ENCODE peak calls at places on chromosomes 5 and 9, in six cellular contexts. H, W, Z, M, B and C are unnamed samples.

GRCh38 chr9:16575142-16575877 is 295.2 kb downstream of the BNC2 start:
- DNase-seq in H (no peak), W (peak), Z (no peak), M (peak), B (no peak), C (no peak)

GRCh38 chr5:110288766-110289165 is 437.7 kb downstream of the TMEM232 start:
- DNase-seq in H (peak), W (no peak), Z (no peak), M (peak), B (no peak), C (peak)

GRCh38 chr5:10678236-10678635 is 82.8 kb downstream of the DAP start:
- DNase-seq in H (peak), W (no peak), Z (no peak), M (peak), B (no peak), C (no peak)

GRCh38 chr5:108763222-108763864 is 15.6 kb downstream of the FER start:
- DNase-seq in H (no peak), W (no peak), Z (no peak), M (no peak), B (no peak), C (no peak)

GRCh38 chr9:130120207-130120587 is 52.0 kb upstream of the NCS1 start:
- DNase-seq in H (no peak), W (no peak), Z (no peak), M (no peak), B (no peak), C (no peak)

GRCh38 chr9:35905912-35906679 is at the start of gene HRCT1:
- DNase-seq in H (peak), W (no peak), Z (no peak), M (peak), B (peak), C (no peak)

GRCh38 chr5:851553-851952 is 767 bp upstream of the ZDHHC11 start:
- DNase-seq in H (no peak), W (no peak), Z (no peak), M (no peak), B (no peak), C (no peak)

GRCh38 chr5:137613554-137614265 is 114.6 kb upstream of the SPOCK1 start:
- DNase-seq in H (no peak), W (no peak), Z (no peak), M (peak), B (peak), C (no peak)

GRCh38 chr5:136309376-136309775 is 56.0 kb downstream of the TRPC7 start:
- DNase-seq in H (peak), W (no peak), Z (no peak), M (no peak), B (no peak), C (no peak)

GRCh38 chr9:89218040-89218928 is 39.7 kb upstream of the SHC3 start:
- DNase-seq in H (peak), W (peak), Z (no peak), M (peak), B (no peak), C (no peak)

GRCh38 chr5:10420926-10421325 is 20.8 kb upstream of the ROPN1L start:
- DNase-seq in H (peak), W (no peak), Z (no peak), M (peak), B (peak), C (no peak)

GRCh38 chr9:93520523-93520922 is 55.9 kb upstream of the PHF2 start:
- DNase-seq in H (no peak), W (no peak), Z (peak), M (no peak), B (no peak), C (no peak)

GRCh38 chr5:2071562-2071961 is 188.8 kb upstream of the IRX4 start:
- DNase-seq in H (no peak), W (no peak), Z (no peak), M (no peak), B (no peak), C (no peak)

GRCh38 chr5:34487202-34487879 is 168.8 kb upstream of the RAI14 start:
- DNase-seq in H (peak), W (no peak), Z (no peak), M (peak), B (peak), C (no peak)

GRCh38 chr5:36422957-36423356 is 121.3 kb upstream of the RANBP3L start:
- DNase-seq in H (peak), W (no peak), Z (no peak), M (peak), B (no peak), C (no peak)

GRCh38 chr5:113330533-113331200 is 104.1 kb downstream of the TSSK1B start:
- DNase-seq in H (peak), W (peak), Z (peak), M (peak), B (peak), C (peak)
- H3K4me2 ChIP-seq in H (peak), W (no peak), Z (peak), M (peak), B (peak), C (peak)

GRCh38 chr5:173808079-173808808 is 79.9 kb upstream of the CPEB4 start:
- DNase-seq in H (no peak), W (no peak), Z (no peak), M (no peak), B (no peak), C (no peak)
- H2AFZ ChIP-seq in H (no peak), W (no peak), Z (no peak), M (no peak), B (peak), C (no peak)

DNA sequence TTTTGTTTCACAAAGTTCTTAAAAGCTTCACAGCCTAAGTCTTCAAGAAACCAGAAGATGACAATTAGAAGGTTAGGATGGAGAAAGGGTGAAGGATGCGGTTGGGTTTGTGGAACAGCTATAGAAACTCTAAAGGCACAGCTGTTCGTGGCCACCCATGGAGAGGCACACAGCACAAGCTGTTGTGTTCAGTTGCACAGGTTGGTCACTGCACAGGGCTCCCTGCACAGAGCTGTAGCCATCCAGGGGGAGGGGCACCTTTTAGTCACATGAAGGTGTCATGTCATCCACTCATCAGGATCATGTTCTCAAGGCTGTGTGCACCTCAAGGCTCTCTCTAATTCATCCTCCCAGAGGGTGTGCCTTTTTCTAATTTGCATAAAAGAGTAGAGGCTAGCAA is 5.1 kb upstream of the RASGRF2 start:
- DNase-seq in H (no peak), W (no peak), Z (no peak), M (no peak), B (no peak), C (no peak)
- H3K4me2 ChIP-seq in H (no peak), W (no peak), Z (no peak), M (no peak), B (no peak), C (no peak)

DNA sequence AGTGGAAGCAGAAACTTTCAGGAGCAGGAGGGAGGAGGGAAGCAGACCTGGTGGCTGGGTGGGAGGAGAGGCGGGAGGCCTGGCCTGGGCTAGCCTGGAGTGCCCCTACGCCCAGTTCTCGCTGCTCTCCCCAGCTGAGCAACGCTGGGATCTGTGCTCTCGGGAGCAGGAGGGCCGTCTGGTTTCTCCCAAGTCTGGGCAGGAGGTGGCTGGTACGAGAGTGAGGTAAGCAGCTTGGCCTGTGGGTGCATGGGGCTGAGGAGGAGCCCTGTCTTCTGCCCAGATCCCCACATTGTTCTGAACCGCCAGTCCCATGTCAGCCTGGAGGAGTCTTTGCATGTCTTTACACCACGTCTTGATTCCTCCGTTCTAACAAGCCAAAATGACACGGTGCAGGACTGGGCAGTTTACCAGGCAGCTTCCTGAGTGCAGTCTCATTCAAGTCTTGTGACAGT is 15.0 kb upstream of the DAB2IP start:
- DNase-seq in H (peak), W (no peak), Z (no peak), M (peak), B (peak), C (no peak)
- H2AFZ ChIP-seq in H (no peak), W (no peak), Z (no peak), M (no peak), B (no peak), C (no peak)

GRCh38 chr5:78647838-78648358 is 674 bp downstream of the LHFPL2 start:
- DNase-seq in H (peak), W (peak), Z (no peak), M (peak), B (peak), C (no peak)

GRCh38 chr5:78649816-78650561 is 1.4 kb upstream of the LHFPL2 start:
- DNase-seq in H (peak), W (peak), Z (peak), M (peak), B (peak), C (no peak)

GRCh38 chr5:78648359-78649219 is at the start of gene LHFPL2:
- DNase-seq in H (peak), W (peak), Z (peak), M (peak), B (peak), C (peak)

GRCh38 chr5:78649220-78649700 is 688 bp upstream of the LHFPL2 start:
- DNase-seq in H (no peak), W (peak), Z (peak), M (peak), B (no peak), C (no peak)

GRCh38 chr5:78647411-78647818 is 1.2 kb downstream of the LHFPL2 start:
- DNase-seq in H (peak), W (peak), Z (peak), M (peak), B (peak), C (no peak)
- H3K4me2 ChIP-seq in H (peak), W (peak), Z (peak), M (peak), B (peak), C (peak)

DNA sequence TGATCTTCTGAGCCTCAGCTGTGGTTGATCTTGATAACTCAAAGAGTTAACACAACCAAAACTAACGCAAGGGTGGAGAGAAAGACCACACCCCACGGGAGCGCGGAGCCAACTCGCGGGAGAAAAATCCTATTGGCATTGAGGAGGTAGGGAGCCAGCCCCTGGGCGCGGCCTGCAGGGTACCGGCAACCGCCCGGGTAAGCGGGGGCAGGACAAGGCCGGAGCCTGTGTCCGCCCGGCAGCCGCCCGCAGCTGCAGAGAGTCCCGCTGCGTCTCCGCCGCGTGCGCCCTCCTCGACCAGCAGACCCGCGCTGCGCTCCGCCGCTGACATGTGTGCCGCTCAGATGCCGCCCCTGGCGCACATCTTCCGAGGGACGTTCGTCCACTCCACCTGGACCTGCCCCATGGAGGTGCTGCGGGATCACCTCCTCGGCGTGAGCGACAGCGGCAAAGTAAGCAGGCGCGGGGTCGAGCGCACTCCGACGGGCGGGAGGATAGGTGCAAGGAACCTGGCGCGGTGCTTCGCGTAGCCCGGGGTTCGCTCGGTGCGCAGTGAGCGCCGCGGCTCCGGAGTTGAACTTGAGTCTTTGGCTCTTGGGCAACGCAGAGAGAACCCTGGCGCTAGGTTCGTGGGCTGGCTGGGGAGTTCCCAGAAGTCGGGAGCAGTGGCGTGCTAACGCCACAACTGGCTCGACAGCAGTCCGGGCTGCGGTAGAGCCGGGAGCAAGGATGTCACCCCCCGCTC is at the start of gene GDA:
- DNase-seq in H (no peak), W (peak), Z (no peak), M (peak), B (no peak), C (no peak)
- H2AFZ ChIP-seq in H (peak), W (peak), Z (no peak), M (no peak), B (peak), C (no peak)